ENCODE peak calls at places on chromosomes 6 and 20, in eight cellular contexts. G, P, D, R, N, E, Y and B are unnamed samples.

GRCh38 chr6:17361013-17361412 is 32.4 kb upstream of the CAP2 start:
- DNase-seq in G (no peak), P (no peak), D (no peak), R (no peak), N (no peak), E (no peak), Y (no peak), B (no peak)

GRCh38 chr6:35731414-35731735 is 5.5 kb upstream of the ARMC12 start:
- DNase-seq in G (peak; percentile 89), P (peak; percentile 78), D (peak; percentile 89), R (peak; percentile 91), N (peak; percentile 98), E (peak; percentile 84), Y (peak; percentile 98), B (peak; percentile 98)

GRCh38 chr6:109455161-109455501 is 441 bp downstream of the MICAL1 start:
- DNase-seq in G (peak; percentile 44), P (peak; percentile 58), D (no peak), R (peak; percentile 68), N (peak; percentile 55), E (no peak), Y (no peak), B (peak; percentile 63)

GRCh38 chr20:3510110-3510509 is 39.3 kb downstream of the ATRN start:
- DNase-seq in G (no peak), P (no peak), D (no peak), R (no peak), N (no peak), E (no peak), Y (no peak), B (no peak)

GRCh38 chr6:128062882-128063603 is 162.2 kb upstream of the THEMIS start:
- DNase-seq in G (no peak), P (no peak), D (peak; percentile 29), R (no peak), N (no peak), E (no peak), Y (no peak), B (no peak)

GRCh38 chr6:4673861-4674260 is 102.3 kb upstream of the CDYL start:
- DNase-seq in G (no peak), P (no peak), D (no peak), R (no peak), N (no peak), E (no peak), Y (no peak), B (no peak)

GRCh38 chr20:20201124-20201523 is 148.8 kb downstream of the CFAP61 start:
- DNase-seq in G (no peak), P (no peak), D (no peak), R (no peak), N (no peak), E (no peak), Y (no peak), B (no peak)

GRCh38 chr20:37298190-37298939 is 8.9 kb downstream of the MANBAL start:
- DNase-seq in G (no peak), P (no peak), D (peak; percentile 32), R (no peak), N (no peak), E (no peak), Y (no peak), B (no peak)

GRCh38 chr6:45196121-45196520 is 132.0 kb upstream of the RUNX2 start:
- DNase-seq in G (no peak), P (no peak), D (no peak), R (no peak), N (no peak), E (no peak), Y (no peak), B (no peak)

GRCh38 chr20:6277661-6278060 is 154.8 kb upstream of the FERMT1 start:
- DNase-seq in G (no peak), P (no peak), D (peak; percentile 77), R (no peak), N (no peak), E (no peak), Y (no peak), B (no peak)

GRCh38 chr6:90098025-90098474 is 198.6 kb downstream of the BACH2 start:
- DNase-seq in G (no peak), P (no peak), D (peak; percentile 35), R (peak; percentile 68), N (no peak), E (no peak), Y (peak; percentile 95), B (peak; percentile 19)

GRCh38 chr20:31682352-31682751 is 40.3 kb downstream of the BCL2L1 start:
- DNase-seq in G (no peak), P (no peak), D (no peak), R (no peak), N (no peak), E (no peak), Y (no peak), B (no peak)

GRCh38 chr6:138907167-138907566 is 80.9 kb downstream of the REPS1 start:
- DNase-seq in G (no peak), P (no peak), D (no peak), R (no peak), N (no peak), E (no peak), Y (no peak), B (no peak)

GRCh38 chr20:56665806-56666205 is 36.7 kb downstream of the TFAP2C start:
- DNase-seq in G (no peak), P (no peak), D (no peak), R (no peak), N (no peak), E (no peak), Y (no peak), B (no peak)

GRCh38 chr6:144013486-144013909 is 5.4 kb upstream of the PLAGL1 start:
- DNase-seq in G (peak; percentile 76), P (no peak), D (peak; percentile 74), R (peak; percentile 67), N (peak; percentile 76), E (peak; percentile 42), Y (peak; percentile 81), B (peak; percentile 83)

GRCh38 chr20:1171461-1172093 is 13.2 kb downstream of the TMEM74B start:
- DNase-seq in G (no peak), P (no peak), D (no peak), R (peak; percentile 21), N (peak; percentile 36), E (no peak), Y (no peak), B (no peak)

GRCh38 chr6:158815915-158816314 is 3.3 kb downstream of the EZR start:
- DNase-seq in G (no peak), P (no peak), D (no peak), R (peak; percentile 42), N (no peak), E (no peak), Y (no peak), B (no peak)

GRCh38 chr20:17657898-17658647 is 24.0 kb downstream of the RRBP1 start:
- DNase-seq in G (no peak), P (no peak), D (no peak), R (no peak), N (no peak), E (no peak), Y (peak; percentile 33), B (no peak)

GRCh38 chr20:57217802-57218201 is 48.6 kb downstream of the BMP7 start:
- DNase-seq in G (no peak), P (no peak), D (no peak), R (no peak), N (no peak), E (no peak), Y (no peak), B (no peak)

GRCh38 chr20:39789411-39789810 is 827.3 kb downstream of the DHX35 start:
- DNase-seq in G (no peak), P (no peak), D (no peak), R (no peak), N (no peak), E (no peak), Y (no peak), B (no peak)

GRCh38 chr20:35111141-35111888 is 18.7 kb upstream of the TRPC4AP start:
- DNase-seq in G (no peak), P (no peak), D (peak; percentile 84), R (no peak), N (no peak), E (no peak), Y (no peak), B (no peak)

GRCh38 chr6:119676971-119677370 is 327.4 kb upstream of the MAN1A1 start:
- DNase-seq in G (no peak), P (no peak), D (no peak), R (no peak), N (no peak), E (no peak), Y (no peak), B (no peak)

GRCh38 chr6:141264101-141264500 is 868.6 kb upstream of the GJE1 start:
- DNase-seq in G (no peak), P (no peak), D (no peak), R (no peak), N (no peak), E (no peak), Y (no peak), B (no peak)

GRCh38 chr6:131367206-131367873 is 205.7 kb upstream of the ARG1 start:
- DNase-seq in G (no peak), P (no peak), D (no peak), R (no peak), N (no peak), E (no peak), Y (no peak), B (peak; percentile 55)

GRCh38 chr6:7390218-7390878 is 740 bp downstream of the RIOK1 start:
- DNase-seq in G (no peak), P (no peak), D (no peak), R (peak; percentile 76), N (no peak), E (no peak), Y (no peak), B (no peak)